ENCODE peak calls at places on chromosomes 5 and 9, in seven cellular contexts. B, A, L, R, F, Z and H are unnamed samples.
A peak's percentile ranks its signal among the peaks of the same experiment; 100 is the strongest.

GRCh38 chr9:121150188-121150587 is 51.5 kb downstream of the RAB14 start:
- DNase-seq in A (no peak), B (no peak), Z (no peak), L (no peak), R (no peak), F (no peak), H (no peak)

GRCh38 chr9:13755551-13755950 is 476.1 kb upstream of the MPDZ start:
- DNase-seq in L (no peak), A (no peak), B (no peak), R (no peak), F (no peak), Z (no peak), H (no peak)

GRCh38 chr5:44952376-44952775 is 143.6 kb downstream of the MRPS30 start:
- DNase-seq in A (no peak), R (no peak), F (no peak), B (no peak), L (peak; percentile 32), Z (peak; percentile 80), H (no peak)

GRCh38 chr9:107439991-107440456 is 49.5 kb downstream of the KLF4 start:
- DNase-seq in Z (no peak), R (no peak), L (no peak), F (no peak), A (no peak), B (no peak), H (peak; percentile 38)

GRCh38 chr9:116543731-116544400 is 143.2 kb upstream of the TRIM32 start:
- DNase-seq in L (no peak), F (peak; percentile 17), A (no peak), Z (no peak), R (no peak), B (no peak), H (no peak)

GRCh38 chr5:146027746-146028145 is 77.6 kb downstream of the PLAC8L1 start:
- DNase-seq in B (no peak), F (no peak), L (no peak), A (no peak), Z (no peak), R (peak; percentile 85), H (no peak)

GRCh38 chr5:168324864-168325615 is 33.6 kb downstream of the WWC1 start:
- DNase-seq in B (no peak), R (peak; percentile 88), F (no peak), A (no peak), L (no peak), Z (no peak), H (no peak)

GRCh38 chr5:83256091-83256775 is 178.9 kb downstream of the XRCC4 start:
- DNase-seq in A (no peak), Z (no peak), B (no peak), L (no peak), F (no peak), R (no peak), H (no peak)

GRCh38 chr9:20981486-20981885 is 50.0 kb downstream of the HACD4 start:
- DNase-seq in B (no peak), F (no peak), A (no peak), R (no peak), L (no peak), Z (no peak), H (no peak)

GRCh38 chr9:12274577-12274976 is 418.6 kb upstream of the TYRP1 start:
- DNase-seq in A (no peak), R (no peak), B (no peak), F (no peak), Z (no peak), L (no peak), H (no peak)

GRCh38 chr5:178113841-178114324 is 551 bp downstream of the N4BP3 start:
- DNase-seq in A (no peak), B (no peak), L (peak; percentile 70), F (no peak), R (no peak), Z (no peak), H (no peak)

GRCh38 chr9:114156658-114157421 is 1.5 kb downstream of the COL27A1 start:
- DNase-seq in A (no peak), R (no peak), B (no peak), Z (peak; percentile 80), L (no peak), F (peak; percentile 37), H (no peak)

GRCh38 chr5:136123236-136123768 is 9.3 kb upstream of the SMAD5 start:
- DNase-seq in Z (no peak), A (no peak), B (no peak), L (no peak), R (no peak), F (no peak), H (no peak)

GRCh38 chr9:137606734-137607138 is 1.2 kb downstream of the ARRDC1 start:
- DNase-seq in F (no peak), Z (no peak), B (no peak), L (no peak), A (no peak), R (no peak), H (no peak)

GRCh38 chr5:74034738-74035137 is 408.7 kb downstream of the ARHGEF28 start:
- DNase-seq in A (no peak), B (no peak), F (no peak), Z (no peak), L (no peak), R (peak; percentile 95), H (no peak)

GRCh38 chr9:31916591-31917223 is 467.7 kb upstream of the ACO1 start:
- DNase-seq in R (no peak), A (no peak), L (no peak), B (no peak), Z (no peak), F (no peak), H (no peak)

GRCh38 chr9:37904647-37905505 is 949 bp upstream of the SLC25A51 start:
- DNase-seq in A (no peak), Z (no peak), B (no peak), R (peak; percentile 13), L (peak; percentile 54), F (peak; percentile 21), H (no peak)

GRCh38 chr5:109479260-109479860 is 69.6 kb upstream of the PJA2 start:
- DNase-seq in B (no peak), R (no peak), F (no peak), A (no peak), Z (peak; percentile 60), L (no peak), H (no peak)

GRCh38 chr5:145872486-145872885 is 328 bp downstream of the GRXCR2 start:
- DNase-seq in Z (no peak), A (no peak), R (no peak), F (no peak), L (no peak), B (no peak), H (no peak)

GRCh38 chr9:123356851-123357747 is 1.1 kb downstream of the CRB2 start:
- DNase-seq in R (no peak), F (no peak), A (no peak), L (no peak), Z (no peak), B (no peak), H (peak; percentile 81)

GRCh38 chr9:123359546-123359945 is 3.5 kb downstream of the CRB2 start:
- DNase-seq in R (no peak), B (no peak), F (no peak), L (no peak), A (no peak), Z (no peak), H (no peak)

GRCh38 chr9:123357748-123358059 is 1.7 kb downstream of the CRB2 start:
- DNase-seq in R (no peak), Z (no peak), L (no peak), B (no peak), F (no peak), A (no peak), H (no peak)

GRCh38 chr9:123359106-123359505 is 3.1 kb downstream of the CRB2 start:
- DNase-seq in L (no peak), R (no peak), A (no peak), Z (no peak), B (no peak), F (no peak), H (no peak)

GRCh38 chr9:123358181-123358894 is 2.3 kb downstream of the CRB2 start:
- DNase-seq in R (no peak), Z (no peak), L (no peak), F (no peak), B (no peak), A (no peak), H (peak; percentile 91)
- H3K4me1 ChIP-seq in R (no peaks in the 10 kb centered on the region), Z (peaks cover 8% of the 10 kb centered on the region), L (peaks cover 90% of the 10 kb centered on the region), F (peaks cover 6% of the 10 kb centered on the region), B (peaks cover 19% of the 10 kb centered on the region), A (peaks cover 4% of the 10 kb centered on the region), H (peaks cover 53% of the 10 kb centered on the region)

DNA sequence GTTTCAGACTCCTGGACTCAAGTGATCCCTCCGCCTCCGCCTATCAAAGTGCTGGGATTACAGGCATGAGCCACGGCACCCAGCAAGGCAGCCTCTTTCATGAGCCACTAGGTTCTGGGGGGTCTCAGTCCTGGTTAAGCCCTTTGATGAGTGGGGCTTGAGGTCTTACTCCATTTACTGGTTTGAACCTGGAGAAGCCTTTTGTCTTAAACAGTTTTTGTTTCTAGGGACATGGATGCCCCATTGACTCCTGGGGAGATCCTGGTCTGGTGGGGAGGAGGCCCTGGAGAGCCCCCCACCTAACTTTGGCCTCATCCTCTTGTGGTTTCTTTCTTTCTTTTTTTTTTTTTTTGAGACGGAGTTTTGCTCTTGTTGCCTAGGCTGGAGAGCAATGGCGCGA is 6.7 kb downstream of the PRRC2B start:
- DNase-seq in L (peak; percentile 4), F (no peak), A (no peak), R (no peak), Z (no peak), B (no peak), H (no peak)
- H3K4me1 ChIP-seq in L (peaks cover 34% of the 10 kb centered on the region), F (peaks cover 71% of the 10 kb centered on the region), A (peaks cover 75% of the 10 kb centered on the region), R (peaks cover 71% of the 10 kb centered on the region), Z (peaks cover 49% of the 10 kb centered on the region), B (peaks cover 95% of the 10 kb centered on the region), H (peaks cover 71% of the 10 kb centered on the region)

DNA sequence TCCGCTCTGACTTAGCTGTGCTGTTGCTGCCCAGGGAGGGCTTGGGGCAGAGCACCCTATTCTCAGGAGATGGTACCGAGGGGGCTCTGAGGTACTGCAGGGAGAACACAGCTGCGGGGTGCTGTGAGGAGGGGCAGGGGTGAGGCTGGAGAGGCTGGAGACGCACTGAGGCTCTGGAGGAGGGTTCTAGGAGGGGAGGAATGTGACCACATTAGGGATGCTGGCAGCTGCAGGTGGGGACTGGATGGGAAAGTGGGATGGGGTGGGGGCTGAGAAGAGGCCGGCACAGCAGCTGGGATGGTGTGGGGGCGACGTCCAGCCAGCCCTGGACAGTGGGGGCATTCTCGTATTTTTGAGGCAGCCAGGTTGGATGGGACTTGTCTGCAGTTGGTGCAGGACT is 20.9 kb downstream of the NCS1 start:
- DNase-seq in F (no peak), A (no peak), Z (no peak), L (no peak), R (no peak), B (peak; percentile 13), H (no peak)
- H3K4me1 ChIP-seq in F (no peaks in the 10 kb centered on the region), A (no peaks in the 10 kb centered on the region), Z (peaks cover 43% of the 10 kb centered on the region), L (peaks cover 79% of the 10 kb centered on the region), R (peaks cover 8% of the 10 kb centered on the region), B (no peaks in the 10 kb centered on the region), H (peaks cover 25% of the 10 kb centered on the region)

DNA sequence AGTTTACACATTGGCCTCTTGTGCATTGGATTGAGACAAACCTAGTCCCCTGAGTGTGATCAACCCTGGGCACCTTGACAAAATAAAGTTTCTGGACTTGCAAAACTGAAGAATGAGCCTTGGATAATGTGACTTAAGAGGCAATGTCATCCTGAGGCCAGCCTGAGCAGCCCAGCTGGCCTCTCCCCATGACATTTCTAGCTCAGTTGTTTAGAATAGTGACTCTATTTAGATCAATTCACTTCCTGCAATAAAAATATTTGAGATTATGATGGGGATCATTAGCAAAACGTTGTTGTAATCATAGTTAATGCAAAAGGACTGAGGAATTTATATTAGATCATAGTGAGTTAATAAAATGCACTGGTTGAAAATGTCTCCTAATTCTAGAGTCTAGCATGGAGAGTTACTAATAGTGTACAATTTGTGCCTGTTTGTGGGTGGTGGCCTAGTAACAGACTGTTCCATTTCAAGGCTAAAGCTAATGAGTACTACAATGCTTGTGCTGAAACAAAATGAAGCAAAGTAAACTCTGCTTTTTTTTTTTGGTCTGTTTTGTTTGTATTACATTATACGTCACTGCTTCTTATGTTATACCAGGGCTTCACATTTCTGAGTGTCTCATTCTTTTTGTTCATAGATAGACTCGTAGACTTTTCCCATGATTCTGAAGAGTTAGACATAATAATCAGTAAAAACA is 10.9 kb upstream of the RHOBTB3 start:
- DNase-seq in Z (no peak), F (peak; percentile 41), B (no peak), L (no peak), A (no peak), R (no peak), H (no peak)
- H3K4me1 ChIP-seq in Z (peaks cover 4% of the 10 kb centered on the region), F (peaks cover 7% of the 10 kb centered on the region), B (peaks cover 34% of the 10 kb centered on the region), L (peaks cover 21% of the 10 kb centered on the region), A (peaks cover 17% of the 10 kb centered on the region), R (peaks cover 4% of the 10 kb centered on the region), H (no peaks in the 10 kb centered on the region)